ENCODE peak calls at places on chromosomes 2 and 18, in seven cellular contexts. F is EL, T is thoracic aorta, X is NCI-H2171 treated with DMSO at 0.1 percent for 48 hours, S is OCI-LY7, W is RPMI7951, J is cardiac fibroblast. G is an unnamed sample.

GRCh38 chr2:31002510-31002909 is 135.7 kb downstream of the GALNT14 start:
- DNase-seq in F (no peak), T (no peak), X (no peak), S (no peak), W (no peak), J (no peak), G (no peak)

GRCh38 chr18:394997-395383 is 105.5 kb downstream of the COLEC12 start:
- DNase-seq in F (peak), T (no peak), X (peak), S (no peak), W (peak), J (peak), G (peak)

GRCh38 chr2:204655101-204655500 is 109.8 kb downstream of the PARD3B start:
- DNase-seq in F (peak), T (no peak), X (no peak), S (no peak), W (no peak), J (peak), G (no peak)

GRCh38 chr2:160752475-160753330 is 259.1 kb upstream of the RBMS1 start:
- DNase-seq in F (peak), T (no peak), X (no peak), S (no peak), W (peak), J (peak), G (peak)

GRCh38 chr2:145744541-145745386 is 1224.8 kb upstream of the ZEB2 start:
- DNase-seq in F (peak), T (no peak), X (no peak), S (no peak), W (peak), J (peak), G (peak)

GRCh38 chr18:63443820-63444219 is 21.5 kb upstream of the VPS4B start:
- DNase-seq in F (no peak), T (no peak), X (no peak), S (no peak), W (no peak), J (no peak), G (no peak)

GRCh38 chr2:33531345-33532059 is 55.1 kb downstream of the RASGRP3 start:
- DNase-seq in F (peak), T (no peak), X (no peak), S (peak), W (peak), J (peak), G (peak)

GRCh38 chr18:25726278-25726677 is 364.1 kb downstream of the SS18 start:
- DNase-seq in F (peak), T (no peak), X (peak), S (no peak), W (peak), J (peak), G (peak)

GRCh38 chr2:42787788-42788477 is 4.5 kb downstream of the HAAO start:
- DNase-seq in F (no peak), T (no peak), X (no peak), S (no peak), W (no peak), J (no peak), G (no peak)

GRCh38 chr2:38077431-38077769 is 1.4 kb upstream of the CYP1B1 start:
- DNase-seq in F (no peak), T (no peak), X (no peak), S (no peak), W (no peak), J (no peak), G (no peak)

GRCh38 chr2:172672999-172673726 is 62.5 kb upstream of the RAPGEF4 start:
- DNase-seq in F (peak), T (no peak), X (no peak), S (no peak), W (peak), J (peak), G (peak)